ENCODE peak calls at places on chromosomes 11 and 22, in seven cellular contexts. A is A549, N is cardiac muscle cell, M is psoas muscle, D is ovary, T is spleen, C is left lung. Q is an unnamed sample.
A peak's percentile ranks its signal among the peaks of the same experiment; 100 is the strongest.

GRCh38 chr22:49202226-49202625 is 625.4 kb downstream of the BRD1 start:
- DNase-seq in M (no peak), T (peak; percentile 54), A (no peak), D (no peak), C (no peak), N (no peak), Q (no peak)

GRCh38 chr11:15692739-15693138 is 578.0 kb downstream of the INSC start:
- DNase-seq in C (no peak), A (no peak), M (no peak), D (no peak), N (peak; percentile 16), T (no peak), Q (peak; percentile 52)

GRCh38 chr22:32723632-32724031 is 77.9 kb upstream of the TIMP3 start:
- DNase-seq in C (peak; percentile 91), T (peak; percentile 88), A (no peak), M (peak; percentile 79), D (peak; percentile 28), N (peak; percentile 95), Q (peak; percentile 52)

GRCh38 chr11:19931141-19931767 is 218.6 kb downstream of the NAV2 start:
- DNase-seq in N (peak; percentile 39), A (no peak), T (no peak), M (no peak), C (no peak), D (peak; percentile 45), Q (peak; percentile 62)

GRCh38 chr11:69493931-69494821 is 12.7 kb downstream of the LINC01488 start:
- DNase-seq in N (no peak), M (peak; percentile 39), D (no peak), C (no peak), A (no peak), T (peak; percentile 80), Q (no peak)

GRCh38 chr11:95652002-95652472 is 137.5 kb downstream of the FAM76B start:
- DNase-seq in T (no peak), M (no peak), D (no peak), A (no peak), C (no peak), N (no peak), Q (no peak)

GRCh38 chr11:70860855-70861254 is 391.5 kb downstream of the SHANK2 start:
- DNase-seq in D (no peak), A (no peak), T (no peak), N (no peak), M (no peak), C (no peak), Q (no peak)

GRCh38 chr11:86775342-86775741 is 25.0 kb upstream of the PRSS23 start:
- DNase-seq in T (no peak), D (no peak), N (no peak), A (no peak), M (no peak), C (no peak), Q (no peak)

GRCh38 chr11:133726576-133726975 is 118.7 kb downstream of the SPATA19 start:
- DNase-seq in M (no peak), D (no peak), C (no peak), N (no peak), A (no peak), T (no peak), Q (no peak)

GRCh38 chr11:58592760-58593472 is 14.1 kb downstream of the ZFP91 start:
- DNase-seq in T (no peak), M (no peak), C (no peak), D (no peak), A (no peak), N (no peak), Q (no peak)

GRCh38 chr11:7413961-7414728 is 71.2 kb upstream of the OLFML1 start:
- DNase-seq in C (no peak), A (no peak), M (no peak), T (no peak), N (no peak), D (no peak), Q (no peak)

GRCh38 chr11:118226294-118226693 is 1.5 kb upstream of the JAML start:
- DNase-seq in D (no peak), M (no peak), T (no peak), A (peak; percentile 5), N (no peak), C (peak; percentile 57), Q (no peak)

GRCh38 chr22:46753761-46754109 is 8.7 kb upstream of the TBC1D22A start:
- DNase-seq in T (no peak), D (no peak), N (no peak), A (no peak), M (no peak), C (no peak), Q (no peak)

DNA sequence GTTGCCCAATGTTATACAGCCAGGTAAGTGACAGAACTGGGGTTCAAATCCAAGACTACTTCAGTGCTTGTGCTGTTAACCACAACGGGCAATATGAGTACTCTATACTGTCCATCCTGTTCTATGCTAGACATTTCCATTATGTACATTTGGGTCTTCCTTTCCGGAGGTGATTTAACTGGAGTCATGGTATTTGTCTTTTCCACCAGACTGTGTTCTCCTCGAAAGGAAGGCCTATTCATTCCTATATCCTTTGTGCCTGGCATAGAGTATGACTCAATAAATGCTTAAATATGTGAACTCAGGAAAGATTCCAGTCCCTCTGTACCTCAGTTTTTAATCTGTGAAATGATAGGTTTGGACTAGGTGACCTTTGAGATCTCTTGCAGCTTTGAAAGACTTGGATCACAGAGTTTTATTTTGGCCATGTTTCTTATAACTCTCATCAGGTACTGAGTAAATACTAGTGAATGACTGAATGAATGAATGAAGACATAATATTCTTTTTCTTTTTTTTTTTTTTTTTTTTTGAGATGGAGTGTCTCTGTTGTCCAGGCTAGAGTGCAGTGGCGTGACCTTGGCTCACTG is 6.6 kb downstream of the RNF121 start:
- DNase-seq in M (no peak), D (no peak), T (no peak), A (no peak), N (no peak), C (no peak), Q (no peak)
- H3K4me1 ChIP-seq in M (peaks cover 60% of the 10 kb centered on the region), D (peaks cover 2% of the 10 kb centered on the region), T (peaks cover 73% of the 10 kb centered on the region), A (peaks cover 100% of the 10 kb centered on the region), N (peaks cover 8% of the 10 kb centered on the region), C (peaks cover 25% of the 10 kb centered on the region), Q (peaks cover 7% of the 10 kb centered on the region)

DNA sequence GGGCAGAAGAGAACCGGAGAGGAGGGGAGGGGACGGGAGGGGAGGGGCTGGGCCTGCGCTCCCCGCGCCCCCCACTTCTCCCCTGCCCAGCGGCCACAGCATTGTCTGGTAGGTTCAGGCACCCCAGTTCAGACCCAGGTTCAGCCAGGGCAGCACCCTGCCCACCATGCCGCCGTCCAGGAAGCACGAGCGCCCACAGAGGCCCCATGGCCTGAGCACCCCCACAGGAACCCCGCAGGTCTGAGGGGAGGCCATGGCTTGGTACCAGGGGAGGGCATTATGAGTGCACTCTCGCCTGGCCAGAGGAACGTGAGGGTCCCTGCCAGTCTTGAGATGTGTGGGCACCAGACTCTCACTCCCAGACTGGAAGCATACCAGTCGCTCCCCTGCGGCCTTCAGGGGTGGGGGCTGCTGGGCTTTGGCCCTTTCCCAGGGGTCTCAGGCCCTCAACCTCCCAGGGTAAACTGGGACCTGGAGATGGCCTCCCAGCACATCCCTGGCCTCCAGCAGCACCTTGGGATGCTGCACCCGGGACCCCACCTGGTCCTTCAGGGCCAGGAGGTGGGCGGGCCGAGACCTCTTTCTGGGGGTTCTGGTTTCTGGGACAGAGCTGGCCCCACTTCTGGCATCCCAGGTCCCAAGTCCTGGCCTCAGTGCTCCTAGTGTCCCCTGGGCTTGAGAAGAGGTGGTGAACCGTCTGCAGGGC is 598 bp upstream of the PLXNB2 start:
- DNase-seq in N (no peak), A (no peak), T (no peak), D (peak; percentile 72), M (peak; percentile 62), C (no peak), Q (no peak)
- H3K4me1 ChIP-seq in N (peaks cover 42% of the 10 kb centered on the region), A (peaks cover 38% of the 10 kb centered on the region), T (peaks cover 93% of the 10 kb centered on the region), D (peaks cover 33% of the 10 kb centered on the region), M (peaks cover 28% of the 10 kb centered on the region), C (peaks cover 51% of the 10 kb centered on the region), Q (peaks cover 31% of the 10 kb centered on the region)

GRCh38 chr11:74005721-74006517 is 3.0 kb downstream of the UCP3 start:
- DNase-seq in M (peak; percentile 76), C (no peak), A (no peak), D (no peak), N (no peak), T (peak; percentile 72), Q (no peak)
- H3K4me1 ChIP-seq in M (peaks cover 64% of the 10 kb centered on the region), C (no peaks in the 10 kb centered on the region), A (no peaks in the 10 kb centered on the region), D (no peaks in the 10 kb centered on the region), N (peaks cover 32% of the 10 kb centered on the region), T (peaks cover 59% of the 10 kb centered on the region), Q (no peaks in the 10 kb centered on the region)

DNA sequence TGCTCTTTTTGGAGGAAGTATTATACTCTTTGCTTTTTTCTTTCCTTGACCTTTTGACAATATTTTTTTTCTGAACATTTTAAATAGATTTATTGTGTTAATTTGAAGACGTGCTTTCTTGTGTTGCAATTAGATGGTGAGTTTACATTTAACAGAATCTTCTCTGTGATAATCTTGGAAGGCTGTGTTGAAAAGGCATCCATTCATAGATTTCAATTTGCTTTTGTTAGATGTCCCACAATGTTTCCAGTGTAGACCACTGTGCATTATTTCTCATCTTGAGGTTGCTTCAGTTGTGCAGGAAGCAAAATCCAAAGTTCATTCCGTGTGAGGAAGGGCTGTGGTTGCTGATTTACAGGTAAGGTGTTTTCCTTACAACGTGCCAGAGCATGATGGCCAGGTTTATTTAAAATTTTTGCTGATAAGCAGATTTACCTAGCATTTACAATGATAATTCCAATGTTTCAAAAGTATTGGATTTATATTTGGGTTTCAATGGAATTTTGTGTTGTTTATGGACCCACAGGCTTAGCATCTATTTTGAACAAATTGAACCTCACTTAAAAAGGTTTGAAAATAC is 4.1 kb upstream of the OR5J2 start:
- DNase-seq in M (no peak), T (no peak), A (no peak), N (no peak), C (no peak), D (no peak), Q (no peak)
- H3K4me1 ChIP-seq in M (no peaks in the 10 kb centered on the region), T (no peaks in the 10 kb centered on the region), A (no peaks in the 10 kb centered on the region), N (no peaks in the 10 kb centered on the region), C (no peaks in the 10 kb centered on the region), D (no peaks in the 10 kb centered on the region), Q (no peaks in the 10 kb centered on the region)

GRCh38 chr11:74465291-74465708 is 2.0 kb downstream of the KCNE3 start:
- DNase-seq in C (no peak), N (no peak), M (no peak), D (no peak), T (no peak), A (peak; percentile 36), Q (no peak)
- H3K4me1 ChIP-seq in C (peaks cover 61% of the 10 kb centered on the region), N (no peaks in the 10 kb centered on the region), M (peaks cover 22% of the 10 kb centered on the region), D (peaks cover 11% of the 10 kb centered on the region), T (peaks cover 59% of the 10 kb centered on the region), A (peaks cover 29% of the 10 kb centered on the region), Q (no peaks in the 10 kb centered on the region)

GRCh38 chr11:12678991-12679390 is 4.8 kb downstream of the TEAD1 start:
- DNase-seq in C (no peak), N (no peak), M (no peak), T (no peak), D (no peak), A (no peak), Q (no peak)
- H3K4me1 ChIP-seq in C (peaks cover 34% of the 10 kb centered on the region), N (peaks cover 46% of the 10 kb centered on the region), M (peaks cover 73% of the 10 kb centered on the region), T (peaks cover 44% of the 10 kb centered on the region), D (peaks cover 13% of the 10 kb centered on the region), A (peaks cover 59% of the 10 kb centered on the region), Q (peaks cover 53% of the 10 kb centered on the region)

Q was measured in SJSA1.